ENCODE peak calls at places on chromosomes 3 and 15, in ten cellular contexts. J is stimulated activated CD4-positive, alpha-beta T cell treated with anti-CD3 and anti-CD28 coated beads, Interleukin-4, amount 100 ng/mL, for 4 hours; H is NCI-H2081; A is GM03348; N is T follicular helper cell; I is activated naive CD8-positive, alpha-beta T cell treated with anti-CD3 and anti-CD28 coated beads, Interleukin-2, amount 50 U/mL, for 24 hours; R is fibroblast of pulmonary artery; O is left ventricle myocardium inferior; L is endothelial cell; C is HFFc6. U is an unnamed sample.

GRCh38 chr3:126459111-126459762 is 16.5 kb downstream of the ZXDC start:
- DNase-seq in J (no peak), H (no peak), A (no peak), N (no peak), I (no peak), R (no peak), O (no peak), L (no peak), C (no peak), U (no peak)

GRCh38 chr3:108590443-108590842 is 921 bp downstream of the DZIP3 start:
- DNase-seq in J (no peak), H (no peak), A (peak; percentile 5), N (no peak), I (no peak), R (no peak), O (no peak), L (no peak), C (no peak), U (peak; percentile 13)

GRCh38 chr3:72722930-72723726 is 125.1 kb downstream of the SHQ1 start:
- DNase-seq in J (no peak), H (no peak), A (peak; percentile 21), N (no peak), I (peak; percentile 24), R (peak; percentile 49), O (peak; percentile 23), L (no peak), C (peak; percentile 77), U (peak; percentile 80)

GRCh38 chr3:100400424-100400781 is 486 bp downstream of the TOMM70 start:
- DNase-seq in J (peak; percentile 23), H (peak; percentile 53), A (peak; percentile 36), N (peak; percentile 11), I (peak; percentile 42), R (peak; percentile 16), O (no peak), L (peak; percentile 55), C (no peak), U (peak; percentile 53)

GRCh38 chr15:88605507-88606436 is 15.4 kb upstream of the AEN start:
- DNase-seq in J (no peak), H (peak; percentile 32), A (peak; percentile 71), N (peak; percentile 32), I (peak; percentile 60), R (peak; percentile 47), O (peak; percentile 50), L (peak; percentile 61), C (no peak), U (peak; percentile 70)

GRCh38 chr3:151819910-151820309 is 6.0 kb downstream of the AADAC start:
- DNase-seq in J (no peak), H (no peak), A (no peak), N (no peak), I (no peak), R (no peak), O (no peak), L (no peak), C (no peak), U (no peak)

GRCh38 chr3:138862531-138862923 is 27.8 kb upstream of the PIK3CB start:
- DNase-seq in J (no peak), H (no peak), A (no peak), N (no peak), I (no peak), R (peak; percentile 9), O (no peak), L (peak; percentile 12), C (no peak), U (no peak)

GRCh38 chr15:94080416-94080815 is 150.9 kb upstream of the MCTP2 start:
- DNase-seq in J (no peak), H (no peak), A (peak; percentile 79), N (no peak), I (no peak), R (no peak), O (peak; percentile 58), L (no peak), C (peak; percentile 82), U (no peak)

GRCh38 chr3:56796202-56796601 is 5.5 kb downstream of the ARHGEF3 start:
- DNase-seq in J (peak; percentile 23), H (no peak), A (peak; percentile 70), N (no peak), I (no peak), R (peak; percentile 89), O (no peak), L (no peak), C (peak; percentile 52), U (peak; percentile 39)

GRCh38 chr15:38455096-38455495 is 1.2 kb downstream of the FAM98B start:
- DNase-seq in J (no peak), H (no peak), A (peak; percentile 9), N (no peak), I (no peak), R (peak; percentile 6), O (no peak), L (no peak), C (peak; percentile 12), U (peak; percentile 27)

GRCh38 chr3:43153189-43154083 is 47.6 kb upstream of the POMGNT2 start:
- DNase-seq in J (no peak), H (no peak), A (peak; percentile 69), N (no peak), I (no peak), R (peak; percentile 90), O (peak; percentile 57), L (no peak), C (peak; percentile 64), U (peak; percentile 49)